ENCODE peak calls at places on chromosomes 13 and 19, in eight cellular contexts. One of them, this sample, is unnamed.

GRCh38 chr13:113267642-113268405 is 29.2 kb upstream of the LAMP1 start:
- DNase-seq in mesendoderm: peak; percentile 7
- DNase-seq in HEK293T: no peak
- DNase-seq in H54: no peak
- DNase-seq in BE2C: no peak
- DNase-seq in NCI-H1105 treated with DMSO at 0.1 percent for 48 hours: no peak
- DNase-seq in upper lobe of right lung: no peak
- DNase-seq in activated CD4-positive, alpha-beta T cell treated with anti-CD3 and anti-CD28 coated beads for 48 hours: no peak
- DNase-seq in this sample: no peak

GRCh38 chr19:33797821-33798633 is 1.4 kb downstream of the KCTD15 start:
- DNase-seq in mesendoderm: peak; percentile 77
- DNase-seq in HEK293T: peak; percentile 36
- DNase-seq in H54: no peak
- DNase-seq in BE2C: peak; percentile 41
- DNase-seq in NCI-H1105 treated with DMSO at 0.1 percent for 48 hours: peak; percentile 12
- DNase-seq in upper lobe of right lung: no peak
- DNase-seq in activated CD4-positive, alpha-beta T cell treated with anti-CD3 and anti-CD28 coated beads for 48 hours: peak; percentile 29
- DNase-seq in this sample: peak; percentile 30

GRCh38 chr13:44790289-44790688 is 199.0 kb downstream of the NUFIP1 start:
- DNase-seq in mesendoderm: no peak
- DNase-seq in HEK293T: no peak
- DNase-seq in H54: no peak
- DNase-seq in BE2C: no peak
- DNase-seq in NCI-H1105 treated with DMSO at 0.1 percent for 48 hours: no peak
- DNase-seq in upper lobe of right lung: no peak
- DNase-seq in activated CD4-positive, alpha-beta T cell treated with anti-CD3 and anti-CD28 coated beads for 48 hours: no peak
- DNase-seq in this sample: no peak

GRCh38 chr13:107753286-107753685 is 462.1 kb downstream of the LIG4 start:
- DNase-seq in mesendoderm: no peak
- DNase-seq in HEK293T: no peak
- DNase-seq in H54: no peak
- DNase-seq in BE2C: no peak
- DNase-seq in NCI-H1105 treated with DMSO at 0.1 percent for 48 hours: no peak
- DNase-seq in upper lobe of right lung: no peak
- DNase-seq in activated CD4-positive, alpha-beta T cell treated with anti-CD3 and anti-CD28 coated beads for 48 hours: no peak
- DNase-seq in this sample: no peak

GRCh38 chr13:21579754-21580316 is 24.1 kb downstream of the MICU2 start:
- DNase-seq in mesendoderm: no peak
- DNase-seq in HEK293T: no peak
- DNase-seq in H54: no peak
- DNase-seq in BE2C: no peak
- DNase-seq in NCI-H1105 treated with DMSO at 0.1 percent for 48 hours: no peak
- DNase-seq in upper lobe of right lung: no peak
- DNase-seq in activated CD4-positive, alpha-beta T cell treated with anti-CD3 and anti-CD28 coated beads for 48 hours: no peak
- DNase-seq in this sample: no peak

GRCh38 chr19:52936151-52936957 is 13.1 kb upstream of the ZNF888 start:
- DNase-seq in mesendoderm: no peak
- DNase-seq in HEK293T: no peak
- DNase-seq in H54: no peak
- DNase-seq in BE2C: no peak
- DNase-seq in NCI-H1105 treated with DMSO at 0.1 percent for 48 hours: no peak
- DNase-seq in upper lobe of right lung: no peak
- DNase-seq in activated CD4-positive, alpha-beta T cell treated with anti-CD3 and anti-CD28 coated beads for 48 hours: no peak
- DNase-seq in this sample: no peak

GRCh38 chr19:41997121-41997850 is 3.3 kb upstream of the ATP1A3 start:
- DNase-seq in mesendoderm: peak; percentile 76
- DNase-seq in HEK293T: peak; percentile 72
- DNase-seq in H54: peak; percentile 91
- DNase-seq in BE2C: peak; percentile 87
- DNase-seq in NCI-H1105 treated with DMSO at 0.1 percent for 48 hours: no peak
- DNase-seq in upper lobe of right lung: no peak
- DNase-seq in activated CD4-positive, alpha-beta T cell treated with anti-CD3 and anti-CD28 coated beads for 48 hours: peak; percentile 59
- DNase-seq in this sample: peak; percentile 59

GRCh38 chr19:14449321-14449720 is 16.2 kb downstream of the PKN1 start:
- DNase-seq in mesendoderm: no peak
- DNase-seq in HEK293T: no peak
- DNase-seq in H54: no peak
- DNase-seq in BE2C: no peak
- DNase-seq in NCI-H1105 treated with DMSO at 0.1 percent for 48 hours: no peak
- DNase-seq in upper lobe of right lung: no peak
- DNase-seq in activated CD4-positive, alpha-beta T cell treated with anti-CD3 and anti-CD28 coated beads for 48 hours: no peak
- DNase-seq in this sample: no peak

This sample was measured in activated CD8-positive, alpha-beta T cell treated with anti-CD3 and anti-CD28 coated beads for 36 hours.